ENCODE peak calls at places on chromosomes 13 and 19, in five cellular contexts. I, D, T, A and G are unnamed samples.

GRCh38 chr13:114078501-114079451 is 53.6 kb downstream of the RASA3 start:
- DNase-seq in I (peak; percentile 75), D (peak; percentile 87), T (peak; percentile 63), A (peak; percentile 50), G (no peak)

GRCh38 chr19:1066748-1067340 is at the start of gene ARHGAP45:
- DNase-seq in I (peak; percentile 96), D (no peak), T (peak; percentile 70), A (no peak), G (no peak)

GRCh38 chr19:13118424-13119193 is 545 bp downstream of the NACC1 start:
- DNase-seq in I (peak; percentile 91), D (no peak), T (no peak), A (no peak), G (no peak)

GRCh38 chr13:98822238-98822606 is 69.8 kb upstream of the SLC15A1 start:
- DNase-seq in I (no peak), D (no peak), T (no peak), A (peak; percentile 74), G (no peak)

GRCh38 chr13:109155301-109155761 is 525.9 kb downstream of the MYO16 start:
- DNase-seq in I (no peak), D (no peak), T (no peak), A (no peak), G (no peak)

GRCh38 chr13:28321751-28322150 is 173.2 kb downstream of the FLT1 start:
- DNase-seq in I (no peak), D (no peak), T (no peak), A (no peak), G (no peak)

GRCh38 chr13:29369060-29369743 is 226.3 kb downstream of the SLC7A1 start:
- DNase-seq in I (no peak), D (no peak), T (no peak), A (no peak), G (no peak)

GRCh38 chr13:97433727-97434416 is at the start of gene RAP2A:
- DNase-seq in I (peak; percentile 98), D (peak; percentile 94), T (peak; percentile 91), A (peak; percentile 95), G (peak; percentile 56)

GRCh38 chr13:67643656-67644055 is 413.5 kb upstream of the PCDH9 start:
- DNase-seq in I (no peak), D (no peak), T (no peak), A (no peak), G (no peak)

GRCh38 chr13:97141564-97142005 is 80.5 kb upstream of the MBNL2 start:
- DNase-seq in I (no peak), D (no peak), T (peak; percentile 88), A (peak; percentile 86), G (peak; percentile 3)

GRCh38 chr13:24168980-24169379 is 8.5 kb downstream of the SPATA13 start:
- DNase-seq in I (no peak), D (no peak), T (no peak), A (peak; percentile 83), G (no peak)

GRCh38 chr13:103354189-103354588 is 288.0 kb upstream of the SLC10A2 start:
- DNase-seq in I (no peak), D (no peak), T (no peak), A (no peak), G (no peak)

GRCh38 chr19:18439025-18439909 is 1.3 kb upstream of the ISYNA1 start:
- DNase-seq in I (peak; percentile 64), D (no peak), T (no peak), A (peak; percentile 91), G (no peak)

GRCh38 chr13:28611654-28612131 is 47.2 kb upstream of the POMP start:
- DNase-seq in I (no peak), D (no peak), T (no peak), A (no peak), G (no peak)

GRCh38 chr13:66995366-66995663 is 234.8 kb downstream of the PCDH9 start:
- DNase-seq in I (no peak), D (no peak), T (no peak), A (no peak), G (no peak)

GRCh38 chr19:47749326-47749725 is 4.0 kb downstream of the NOP53 start:
- DNase-seq in I (no peak), D (no peak), T (no peak), A (no peak), G (no peak)

GRCh38 chr19:17496337-17496997 is 15.0 kb upstream of the PGLS start:
- DNase-seq in I (peak; percentile 95), D (peak; percentile 85), T (peak; percentile 81), A (peak; percentile 81), G (no peak)

GRCh38 chr13:74026753-74027152 is 107.5 kb downstream of the KLF12 start:
- DNase-seq in I (peak; percentile 80), D (no peak), T (peak; percentile 44), A (no peak), G (no peak)

GRCh38 chr19:46875234-46875633 is 14.4 kb downstream of the ARHGAP35 start:
- DNase-seq in I (no peak), D (no peak), T (no peak), A (no peak), G (no peak)

DNA sequence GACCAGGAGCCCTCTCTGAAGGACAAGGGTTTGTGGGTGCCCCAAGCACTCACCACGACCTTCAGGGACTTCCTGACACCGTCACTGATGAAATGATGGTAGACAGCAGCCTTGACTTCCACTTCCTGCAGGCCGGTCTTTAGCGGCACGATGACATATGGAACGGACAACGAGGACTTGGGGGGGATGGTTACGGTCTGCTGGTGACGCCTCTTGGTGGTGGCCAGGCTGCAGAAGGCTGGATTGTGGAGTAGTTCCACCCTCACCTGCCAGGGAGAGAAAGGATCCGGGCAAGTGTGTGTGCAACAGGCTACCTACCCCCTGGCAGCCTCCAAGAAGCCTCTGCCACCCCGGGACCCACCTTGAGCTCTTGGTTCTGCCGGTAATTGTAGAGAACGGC is 23.2 kb downstream of the C3 start:
- DNase-seq in I (peak; percentile 46), D (no peak), T (no peak), A (no peak), G (no peak)
- TF ChIP-seq POLR2A in I (no peak), D (no peak), T (no peak), A (no peak), G (no peak)

GRCh38 chr19:50378863-50379236 is 2.6 kb downstream of the NR1H2 start:
- DNase-seq in I (peak; percentile 72), D (no peak), T (no peak), A (no peak), G (no peak)

GRCh38 chr19:50379602-50380001 is 3.3 kb downstream of the NR1H2 start:
- DNase-seq in I (peak; percentile 71), D (no peak), T (no peak), A (no peak), G (no peak)

GRCh38 chr19:50380767-50381166 is 3.4 kb upstream of the POLD1 start:
- DNase-seq in I (peak; percentile 72), D (no peak), T (no peak), A (no peak), G (no peak)

GRCh38 chr19:50378169-50378862 is 2.1 kb downstream of the NR1H2 start:
- DNase-seq in I (peak; percentile 83), D (no peak), T (no peak), A (no peak), G (no peak)

DNA sequence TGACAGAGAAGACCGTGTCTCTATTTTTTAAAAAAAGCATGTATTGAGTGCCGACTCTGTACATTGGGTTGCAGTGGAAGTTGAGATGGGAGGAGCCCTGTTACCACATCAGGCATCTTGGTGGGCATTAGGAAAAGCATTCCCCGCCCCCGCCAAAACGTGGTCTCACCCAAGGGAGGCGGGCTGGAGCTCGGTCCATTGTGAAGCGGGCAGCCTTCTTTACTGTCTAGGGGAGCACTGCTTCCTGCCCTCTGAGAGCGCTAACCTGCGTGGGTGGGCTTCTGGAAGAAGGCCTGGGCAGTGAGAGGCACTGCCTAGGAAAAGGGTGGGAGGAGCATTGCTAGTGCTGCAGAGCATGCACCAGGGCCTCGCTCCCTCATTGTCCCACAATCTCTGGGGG is 3.9 kb downstream of the NR1H2 start:
- DNase-seq in I (peak; percentile 66), D (no peak), T (no peak), A (no peak), G (no peak)
- H3K36me3 ChIP-seq in I (peaks cover 59% of the 10 kb centered on the region), D (peaks cover 56% of the 10 kb centered on the region), T (peaks cover 4% of the 10 kb centered on the region), A (no peaks in the 10 kb centered on the region), G (peaks cover 59% of the 10 kb centered on the region)

GRCh38 chr19:14413765-14414171 is 5.4 kb downstream of the DDX39A start:
- DNase-seq in I (no peak), D (no peak), T (no peak), A (no peak), G (no peak)

GRCh38 chr19:14411161-14411560 is 8.0 kb downstream of the DDX39A start:
- DNase-seq in I (no peak), D (no peak), T (no peak), A (no peak), G (no peak)

GRCh38 chr19:14410775-14411134 is 8.4 kb downstream of the DDX39A start:
- DNase-seq in I (peak; percentile 81), D (no peak), T (no peak), A (no peak), G (no peak)

GRCh38 chr19:14413355-14413754 is 5.8 kb downstream of the DDX39A start:
- DNase-seq in I (no peak), D (no peak), T (no peak), A (no peak), G (no peak)

GRCh38 chr19:14412436-14413071 is 6.6 kb downstream of the DDX39A start:
- DNase-seq in I (no peak), D (no peak), T (no peak), A (no peak), G (no peak)
- TF ChIP-seq POLR2A in I (no peak), D (no peak), T (no peak), A (no peak), G (no peak)

GRCh38 chr13:110454956-110455355 is 106.6 kb downstream of the RAB20 start:
- DNase-seq in I (no peak), D (no peak), T (no peak), A (no peak), G (no peak)
- H3K36me3 ChIP-seq in I (peaks cover 14% of the 10 kb centered on the region), D (peaks cover 14% of the 10 kb centered on the region), T (no peaks in the 10 kb centered on the region), A (no peaks in the 10 kb centered on the region), G (no peaks in the 10 kb centered on the region)

GRCh38 chr19:38252935-38253691 is 3.1 kb downstream of the PPP1R14A start:
- DNase-seq in I (peak; percentile 82), D (no peak), T (no peak), A (peak; percentile 66), G (no peak)
- TF ChIP-seq POLR2A in I (no peak), D (no peak), T (no peak), A (peak; percentile 19), G (no peak)